ENCODE peak calls at places on chromosome 2, in nine cellular contexts. N is PC-3; A is T-helper 2 cell; F is adrenal gland; K is SW480; D is GM13976; P is fibroblast of the aortic adventitia; B is stimulated activated CD8-positive, alpha-beta memory T cell treated with anti-CD3 and anti-CD28 coated beads, Interleukin-15, amount 100 ng/mL, for 4 hours; V is choroid plexus epithelial cell. U is an unnamed sample.

GRCh38 chr2:136116111-136116812 is 1.7 kb downstream of the CXCR4 start:
- DNase-seq in N (peak), A (peak), F (peak), K (peak), D (peak), P (no peak), B (no peak), V (no peak), U (peak)

GRCh38 chr2:78992451-78992806 is 33.1 kb upstream of the REG3G start:
- DNase-seq in N (peak), A (no peak), F (peak), K (peak), D (peak), P (no peak), B (no peak), V (peak), U (no peak)

GRCh38 chr2:43541165-43541564 is 54.7 kb downstream of the THADA start:
- DNase-seq in N (peak), A (no peak), F (no peak), K (no peak), D (no peak), P (no peak), B (no peak), V (peak), U (no peak)

GRCh38 chr2:79638410-79638809 is 125.6 kb downstream of the CTNNA2 start:
- DNase-seq in N (no peak), A (no peak), F (no peak), K (no peak), D (no peak), P (no peak), B (no peak), V (no peak), U (no peak)

GRCh38 chr2:50515638-50516037 is 516.3 kb downstream of the NRXN1 start:
- DNase-seq in N (no peak), A (no peak), F (no peak), K (no peak), D (no peak), P (no peak), B (no peak), V (no peak), U (no peak)

GRCh38 chr2:239721991-239722759 is 303.0 kb downstream of the NDUFA10 start:
- DNase-seq in N (no peak), A (no peak), F (peak), K (no peak), D (no peak), P (no peak), B (no peak), V (no peak), U (no peak)

GRCh38 chr2:239268082-239268481 is 132.7 kb downstream of the HDAC4 start:
- DNase-seq in N (peak), A (no peak), F (peak), K (no peak), D (no peak), P (no peak), B (no peak), V (no peak), U (no peak)

GRCh38 chr2:118185210-118186109 is 97.2 kb downstream of the INSIG2 start:
- DNase-seq in N (peak), A (no peak), F (peak), K (peak), D (peak), P (peak), B (peak), V (peak), U (peak)

GRCh38 chr2:383173-383572 is 95.3 kb upstream of the ALKAL2 start:
- DNase-seq in N (no peak), A (no peak), F (peak), K (no peak), D (no peak), P (no peak), B (no peak), V (no peak), U (no peak)

GRCh38 chr2:135913726-135914365 is 37.6 kb upstream of the MCM6 start:
- DNase-seq in N (peak), A (peak), F (no peak), K (peak), D (peak), P (peak), B (no peak), V (peak), U (no peak)

GRCh38 chr2:230942920-230943896 is 18.2 kb upstream of the GPR55 start:
- DNase-seq in N (no peak), A (no peak), F (peak), K (no peak), D (peak), P (no peak), B (no peak), V (no peak), U (peak)

GRCh38 chr2:238257786-238258700 is 18.2 kb upstream of the HES6 start:
- DNase-seq in N (no peak), A (no peak), F (no peak), K (no peak), D (no peak), P (no peak), B (no peak), V (no peak), U (no peak)

GRCh38 chr2:42223822-42224268 is 54.7 kb downstream of the EML4 start:
- DNase-seq in N (no peak), A (no peak), F (no peak), K (no peak), D (no peak), P (peak), B (no peak), V (peak), U (no peak)

GRCh38 chr2:28334527-28334891 is 58.1 kb upstream of the FOSL2 start:
- DNase-seq in N (no peak), A (no peak), F (no peak), K (no peak), D (no peak), P (no peak), B (no peak), V (no peak), U (no peak)

GRCh38 chr2:120109186-120110061 is 96.5 kb downstream of the EPB41L5 start:
- DNase-seq in N (peak), A (peak), F (no peak), K (peak), D (peak), P (peak), B (no peak), V (peak), U (no peak)

GRCh38 chr2:204180671-204181070 is 244.1 kb downstream of the ICOS start:
- DNase-seq in N (no peak), A (no peak), F (no peak), K (no peak), D (no peak), P (no peak), B (no peak), V (no peak), U (no peak)

GRCh38 chr2:173048901-173049661 is 26.6 kb upstream of the MAP3K20 start:
- DNase-seq in N (peak), A (no peak), F (peak), K (peak), D (peak), P (peak), B (no peak), V (peak), U (no peak)

U was measured in activated T-helper 9 cell treated with anti-CD3 and anti-CD28 coated beads, Interleukin-2, amount 50 U/mL, for 16 hours.